ENCODE peak calls at places on chromosomes 4 and X, in ten cellular contexts. R, V, F, C, W, J, E, K, Z and U are unnamed samples.

GRCh38 chr4:108224628-108225053 is 55.9 kb upstream of the LEF1 start:
- DNase-seq in R (no peak), V (peak), F (peak), C (peak), W (no peak), J (no peak), E (no peak), K (no peak), Z (peak), U (no peak)

GRCh38 chr4:10201356-10202223 is 85.0 kb upstream of the WDR1 start:
- DNase-seq in R (no peak), V (no peak), F (no peak), C (no peak), W (no peak), J (no peak), E (no peak), K (no peak), Z (no peak), U (no peak)

GRCh38 chr4:138086471-138086870 is 155.7 kb downstream of the SLC7A11 start:
- DNase-seq in R (no peak), V (no peak), F (no peak), C (no peak), W (no peak), J (no peak), E (no peak), K (no peak), Z (no peak), U (no peak)

GRCh38 chr4:86595426-86595805 is 1.3 kb downstream of the PTPN13 start:
- DNase-seq in R (no peak), V (peak), F (peak), C (peak), W (no peak), J (peak), E (no peak), K (no peak), Z (peak), U (no peak)

GRCh38 chr4:153706519-153706918 is 22.4 kb downstream of the TLR2 start:
- DNase-seq in R (no peak), V (no peak), F (no peak), C (no peak), W (no peak), J (no peak), E (no peak), K (no peak), Z (no peak), U (no peak)

GRCh38 chr4:188903995-188904394 is 764.8 kb downstream of the TRIML1 start:
- DNase-seq in R (no peak), V (no peak), F (peak), C (no peak), W (no peak), J (no peak), E (no peak), K (no peak), Z (no peak), U (no peak)

GRCh38 chr4:59855630-59856352 is 1344.3 kb upstream of the ADGRL3 start:
- DNase-seq in R (no peak), V (no peak), F (no peak), C (no peak), W (no peak), J (no peak), E (no peak), K (no peak), Z (no peak), U (no peak)

GRCh38 chr4:113288691-113289090 is 239.2 kb downstream of the ANK2 start:
- DNase-seq in R (no peak), V (peak), F (no peak), C (peak), W (no peak), J (peak), E (no peak), K (no peak), Z (no peak), U (no peak)

GRCh38 chrX:150897371-150898319 is 823 bp downstream of the CD99L2 start:
- DNase-seq in R (peak), V (peak), F (no peak), C (peak), W (peak), J (peak), E (no peak), K (peak), Z (no peak), U (no peak)

GRCh38 chr4:174218127-174218790 is 65.2 kb downstream of the FBXO8 start:
- DNase-seq in R (no peak), V (peak), F (no peak), C (peak), W (no peak), J (peak), E (no peak), K (no peak), Z (no peak), U (no peak)

GRCh38 chr4:99062120-99062519 is 26.5 kb downstream of the ADH5 start:
- DNase-seq in R (no peak), V (no peak), F (peak), C (no peak), W (no peak), J (no peak), E (no peak), K (no peak), Z (no peak), U (peak)

GRCh38 chr4:1842993-1843448 is 12.9 kb downstream of the LETM1 start:
- DNase-seq in R (no peak), V (peak), F (peak), C (peak), W (no peak), J (peak), E (peak), K (no peak), Z (peak), U (no peak)

GRCh38 chr4:147546341-147546740 is 65.4 kb downstream of the EDNRA start:
- DNase-seq in R (no peak), V (peak), F (peak), C (peak), W (no peak), J (peak), E (peak), K (no peak), Z (peak), U (peak)

GRCh38 chrX:103629295-103630170 is 758 bp downstream of the TCEAL1 start:
- DNase-seq in R (peak), V (peak), F (peak), C (peak), W (peak), J (peak), E (no peak), K (no peak), Z (peak), U (no peak)

GRCh38 chr4:6475492-6476020 is 3.1 kb upstream of the PPP2R2C start:
- DNase-seq in R (no peak), V (no peak), F (no peak), C (no peak), W (no peak), J (no peak), E (no peak), K (no peak), Z (no peak), U (no peak)

GRCh38 chr4:158856852-158857251 is 88.0 kb downstream of the FNIP2 start:
- DNase-seq in R (no peak), V (peak), F (peak), C (peak), W (no peak), J (peak), E (peak), K (no peak), Z (no peak), U (peak)

GRCh38 chr4:37451646-37452045 is 207.1 kb downstream of the NWD2 start:
- DNase-seq in R (no peak), V (no peak), F (no peak), C (no peak), W (no peak), J (no peak), E (no peak), K (no peak), Z (no peak), U (no peak)

GRCh38 chr4:37450911-37451310 is 206.4 kb downstream of the NWD2 start:
- DNase-seq in R (no peak), V (no peak), F (no peak), C (no peak), W (no peak), J (no peak), E (no peak), K (no peak), Z (no peak), U (no peak)

GRCh38 chr4:37454263-37454800 is 209.8 kb downstream of the NWD2 start:
- DNase-seq in R (peak), V (no peak), F (no peak), C (no peak), W (no peak), J (no peak), E (no peak), K (no peak), Z (no peak), U (no peak)

GRCh38 chr4:37453361-37454262 is 209.1 kb downstream of the NWD2 start:
- DNase-seq in R (peak), V (peak), F (no peak), C (peak), W (peak), J (peak), E (no peak), K (peak), Z (peak), U (no peak)

DNA sequence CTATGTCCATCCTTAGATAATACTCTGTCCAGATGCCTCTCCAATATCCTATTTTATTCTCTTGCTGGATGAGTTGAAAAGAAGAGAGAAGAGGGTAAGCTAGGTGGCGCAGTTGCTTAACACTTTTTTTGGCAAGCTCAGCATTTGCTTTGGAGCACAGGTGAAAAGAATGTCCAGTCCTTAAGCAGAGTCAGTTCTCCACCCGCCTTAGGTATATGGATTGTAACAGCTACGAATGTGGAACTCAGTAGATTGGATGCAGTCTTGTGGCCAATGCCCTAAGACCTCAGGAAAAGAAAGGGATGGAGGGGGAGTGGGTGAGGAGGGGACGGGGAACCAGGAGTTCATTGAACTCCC is 208.4 kb downstream of the NWD2 start:
- DNase-seq in R (peak), V (peak), F (peak), C (peak), W (peak), J (peak), E (peak), K (no peak), Z (peak), U (peak)
- H3K4me3 ChIP-seq in R (peak), V (peak), F (no peak), C (no peak), W (peak), J (no peak), E (no peak), K (peak), Z (peak), U (peak)

GRCh38 chr4:186216465-186217024 is 10.8 kb upstream of the KLKB1 start:
- DNase-seq in R (no peak), V (peak), F (no peak), C (no peak), W (no peak), J (peak), E (no peak), K (no peak), Z (peak), U (no peak)
- H3K4me3 ChIP-seq in R (no peak), V (no peak), F (no peak), C (no peak), W (no peak), J (peak), E (no peak), K (no peak), Z (no peak), U (no peak)

DNA sequence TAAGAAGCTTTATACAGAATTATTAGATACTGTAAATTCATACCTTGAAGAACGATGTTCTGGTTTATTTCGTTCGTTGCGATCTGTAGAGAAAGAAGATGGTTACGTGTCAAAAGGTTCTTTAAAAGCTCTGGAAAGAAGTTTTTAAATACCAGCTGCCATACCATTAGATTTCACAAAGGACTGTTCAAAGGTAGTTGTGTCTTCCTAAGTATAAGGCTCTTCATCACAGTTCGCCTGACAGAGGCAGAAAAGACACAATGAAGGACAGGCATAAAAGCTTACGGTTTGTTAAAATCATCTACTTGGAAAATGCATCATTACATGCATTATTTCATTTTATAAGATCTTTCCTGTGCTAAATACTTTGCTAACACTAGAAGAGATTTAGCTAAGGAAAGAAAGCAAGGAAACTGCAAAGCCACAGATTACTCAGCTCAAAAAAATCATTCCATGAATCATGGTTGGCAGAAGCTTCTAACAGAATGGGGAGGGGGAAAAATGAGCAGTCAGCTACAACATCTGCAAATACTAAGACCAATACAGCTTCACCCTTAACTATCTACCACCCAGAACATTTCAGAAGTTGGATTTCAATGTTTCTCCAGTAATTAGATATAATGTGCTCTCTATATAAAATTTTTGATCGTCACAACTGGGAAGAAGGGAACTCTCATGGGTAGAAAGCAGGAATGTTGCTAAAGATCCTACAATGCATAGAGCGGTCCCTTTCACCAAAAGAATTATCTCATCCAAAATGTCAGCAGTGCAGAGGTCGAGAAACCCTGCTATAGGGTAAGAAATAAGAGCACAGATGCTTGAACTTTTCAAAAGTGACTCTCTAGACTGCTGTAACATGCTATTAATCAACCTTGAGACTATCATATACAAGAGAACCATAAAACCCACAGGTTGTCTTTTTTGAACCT is 50.7 kb upstream of the PRSS48 start:
- DNase-seq in R (no peak), V (peak), F (peak), C (peak), W (no peak), J (peak), E (peak), K (no peak), Z (peak), U (peak)
- H3K4me3 ChIP-seq in R (no peak), V (no peak), F (peak), C (peak), W (no peak), J (peak), E (peak), K (no peak), Z (peak), U (no peak)

DNA sequence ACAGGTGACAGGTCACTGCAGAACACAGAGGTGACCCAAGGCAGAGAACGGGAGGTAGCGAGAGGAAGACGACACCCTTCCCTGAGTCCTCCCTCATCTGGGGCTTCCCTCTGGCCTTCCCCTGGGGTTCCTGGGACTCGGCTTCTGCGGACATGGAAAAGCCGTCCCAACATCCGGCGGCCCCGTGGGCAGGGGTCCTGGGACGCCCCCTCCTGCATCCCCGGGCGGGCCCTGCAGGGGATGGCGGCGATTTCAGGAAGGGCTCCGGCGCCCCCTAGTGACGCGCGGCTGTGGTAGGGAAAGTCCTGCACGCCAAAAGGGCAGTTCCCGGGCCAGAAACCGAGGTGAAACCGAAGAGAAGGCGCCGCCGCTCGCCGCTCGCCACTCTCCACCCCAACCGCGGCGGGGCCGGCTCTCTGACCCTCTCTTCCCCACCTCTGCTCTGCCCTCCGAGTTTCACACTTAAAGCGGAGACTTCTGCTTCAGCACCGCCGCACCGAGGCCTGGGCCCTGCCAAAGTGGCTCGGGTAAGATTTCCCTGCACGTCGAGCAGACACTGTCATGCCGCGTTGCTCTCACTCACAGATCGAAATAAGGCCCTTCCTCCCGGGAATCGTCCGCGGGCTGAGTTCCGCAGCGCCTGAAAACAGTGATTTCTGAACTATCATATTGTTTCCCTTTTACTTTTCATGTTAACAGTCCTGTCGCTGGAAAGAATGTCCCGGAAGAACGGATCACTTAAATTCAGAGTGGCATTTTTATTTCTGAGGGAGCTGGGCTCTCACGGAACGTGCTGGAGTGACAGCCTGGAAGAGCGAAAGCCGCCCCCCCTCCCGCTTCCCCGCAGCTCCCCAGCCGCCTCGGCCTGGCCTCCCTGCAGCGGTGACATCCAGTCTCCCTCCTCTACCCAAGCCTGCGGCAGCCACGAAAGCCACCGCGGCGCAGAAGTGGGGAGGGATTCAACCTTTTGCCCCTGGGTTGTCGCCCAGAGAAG is 110.6 kb downstream of the DCTD start:
- DNase-seq in R (peak), V (peak), F (peak), C (peak), W (peak), J (peak), E (peak), K (peak), Z (peak), U (peak)
- H3K4me3 ChIP-seq in R (peak), V (peak), F (peak), C (peak), W (no peak), J (peak), E (peak), K (peak), Z (peak), U (peak)

GRCh38 chrX:41338422-41338821 is 4.5 kb downstream of the DDX3X start:
- DNase-seq in R (no peak), V (no peak), F (no peak), C (no peak), W (no peak), J (peak), E (no peak), K (no peak), Z (no peak), U (no peak)
- H3K4me3 ChIP-seq in R (no peak), V (no peak), F (no peak), C (peak), W (no peak), J (peak), E (peak), K (peak), Z (no peak), U (no peak)

GRCh38 chrX:40155617-40156471 is 58.1 kb upstream of the BCOR start:
- DNase-seq in R (no peak), V (no peak), F (no peak), C (no peak), W (peak), J (no peak), E (no peak), K (no peak), Z (no peak), U (no peak)
- H3K4me3 ChIP-seq in R (peak), V (peak), F (no peak), C (peak), W (peak), J (no peak), E (peak), K (peak), Z (peak), U (peak)

GRCh38 chr4:122920473-122920872 is 1.9 kb downstream of the NUDT6 start:
- DNase-seq in R (no peak), V (no peak), F (no peak), C (no peak), W (no peak), J (no peak), E (no peak), K (no peak), Z (no peak), U (no peak)
- H3K4me3 ChIP-seq in R (no peak), V (no peak), F (no peak), C (no peak), W (no peak), J (no peak), E (no peak), K (no peak), Z (no peak), U (no peak)

DNA sequence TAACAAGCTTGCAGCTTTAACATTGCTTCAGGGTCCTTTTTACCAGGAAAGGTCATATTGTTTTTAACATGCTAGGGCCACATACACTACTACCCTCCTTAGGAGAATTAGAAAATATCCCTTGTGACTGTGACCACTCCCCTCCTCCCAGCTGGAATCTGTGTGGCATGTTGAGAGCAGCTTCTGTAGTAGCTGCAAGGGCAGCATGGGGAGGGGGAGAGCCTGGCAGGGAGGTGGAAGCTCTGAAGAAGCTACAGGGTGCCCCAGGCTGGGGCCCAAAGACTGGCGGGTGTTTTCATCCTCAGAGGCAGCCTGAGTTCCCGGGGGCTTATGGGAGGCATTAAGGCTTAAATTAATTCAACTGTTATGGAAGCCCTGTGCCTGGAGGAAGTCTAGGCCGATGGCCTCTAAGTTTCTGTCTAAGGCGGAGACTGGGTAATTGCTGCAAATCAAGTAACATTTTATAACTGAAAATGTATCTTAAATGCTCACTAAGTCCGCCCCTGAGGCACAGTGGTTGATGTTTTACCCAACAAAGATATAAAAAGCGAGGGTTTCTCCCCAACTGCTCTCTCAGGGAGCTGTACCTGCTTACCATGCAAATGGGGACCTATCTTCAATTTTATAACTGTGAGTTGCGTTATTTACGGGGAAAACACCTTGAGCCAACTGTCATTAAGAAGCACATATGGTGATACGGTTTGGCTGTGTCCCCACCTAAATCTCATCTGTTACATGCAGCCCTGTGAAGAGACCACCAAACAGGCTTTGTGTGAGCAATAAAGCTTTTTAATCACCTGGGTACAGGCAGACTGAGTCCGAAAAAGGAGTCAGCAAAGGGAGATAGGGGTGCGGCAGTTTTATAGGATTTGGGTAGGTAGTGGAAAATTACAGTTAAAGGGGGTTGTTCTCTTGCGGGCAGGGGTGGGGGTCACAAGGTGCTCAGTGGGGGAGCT is 37.4 kb upstream of the STS start:
- DNase-seq in R (no peak), V (no peak), F (no peak), C (no peak), W (no peak), J (no peak), E (no peak), K (no peak), Z (no peak), U (no peak)
- H3K4me3 ChIP-seq in R (no peak), V (no peak), F (no peak), C (no peak), W (no peak), J (no peak), E (no peak), K (no peak), Z (no peak), U (no peak)